ENCODE peak calls at places on chromosomes 1 and 21, in nine cellular contexts. W, A, F, P, I, M, R, Q and D are unnamed samples.
A peak's percentile ranks its signal among the peaks of the same experiment; 100 is the strongest.

GRCh38 chr1:179251675-179252074 is 22.2 kb upstream of the ABL2 start:
- DNase-seq in W (no peak), A (peak; percentile 44), F (no peak), P (peak; percentile 60), I (no peak), M (peak; percentile 38), R (peak; percentile 74), Q (no peak), D (no peak)

GRCh38 chr1:186152227-186152944 is 222.7 kb downstream of the TPR start:
- DNase-seq in W (no peak), A (no peak), F (no peak), P (peak; percentile 80), I (no peak), M (peak; percentile 83), R (peak; percentile 65), Q (no peak), D (peak; percentile 27)

GRCh38 chr1:29506678-29507225 is 270.4 kb downstream of the PTPRU start:
- DNase-seq in W (no peak), A (no peak), F (peak; percentile 29), P (no peak), I (no peak), M (no peak), R (no peak), Q (no peak), D (no peak)

GRCh38 chr1:240093120-240093961 is 1.7 kb downstream of the FMN2 start:
- DNase-seq in W (no peak), A (no peak), F (no peak), P (peak; percentile 70), I (peak; percentile 15), M (peak; percentile 25), R (no peak), Q (no peak), D (no peak)

GRCh38 chr21:45888361-45889009 is 93.1 kb upstream of the COL6A1 start:
- DNase-seq in W (no peak), A (no peak), F (no peak), P (no peak), I (no peak), M (no peak), R (no peak), Q (no peak), D (no peak)

GRCh38 chr1:76130992-76131391 is 56.4 kb downstream of the ST6GALNAC3 start:
- DNase-seq in W (no peak), A (no peak), F (no peak), P (no peak), I (no peak), M (no peak), R (no peak), Q (no peak), D (no peak)

GRCh38 chr1:216670118-216670870 is 52.9 kb downstream of the ESRRG start:
- DNase-seq in W (no peak), A (no peak), F (no peak), P (peak; percentile 69), I (no peak), M (no peak), R (peak; percentile 6), Q (no peak), D (peak; percentile 21)

GRCh38 chr1:6041432-6042062 is 4.1 kb upstream of the KCNAB2 start:
- DNase-seq in W (no peak), A (peak; percentile 70), F (no peak), P (peak; percentile 50), I (no peak), M (peak; percentile 16), R (peak; percentile 22), Q (no peak), D (no peak)

GRCh38 chr1:230153655-230154296 is 86.7 kb downstream of the GALNT2 start:
- DNase-seq in W (no peak), A (no peak), F (no peak), P (peak; percentile 92), I (peak; percentile 45), M (no peak), R (peak; percentile 98), Q (peak; percentile 39), D (peak; percentile 31)

DNA sequence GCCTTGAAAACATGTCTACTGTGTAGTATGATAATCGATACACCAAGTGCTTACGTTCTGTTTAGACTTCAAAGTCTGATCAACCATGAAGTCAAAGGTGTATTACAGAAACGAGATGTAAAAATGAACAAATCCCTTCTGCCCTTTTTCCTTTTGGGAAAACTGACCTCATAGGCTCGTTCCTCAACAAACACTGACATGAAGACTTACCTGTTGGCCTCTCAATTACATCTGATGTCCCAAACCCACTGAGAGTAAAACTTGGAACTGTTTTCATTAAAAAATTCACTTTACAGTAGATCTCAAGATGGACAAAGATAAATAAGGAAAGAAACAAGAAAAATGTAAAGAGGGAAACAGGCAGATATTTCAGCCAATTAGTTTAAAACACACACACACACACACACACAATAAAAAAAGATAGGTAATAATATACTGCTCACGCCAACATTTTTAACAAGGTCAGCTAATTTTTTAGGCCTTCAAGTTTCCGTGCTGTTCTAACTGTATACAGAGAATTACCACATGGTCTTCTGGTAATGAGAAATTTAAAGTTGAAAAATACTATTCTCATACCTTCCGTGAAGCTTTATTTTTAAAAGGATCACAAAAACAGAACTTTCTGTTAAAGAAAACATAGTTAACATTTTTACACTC is 2.1 kb downstream of the HMGN1 start:
- DNase-seq in W (no peak), A (no peak), F (no peak), P (no peak), I (no peak), M (no peak), R (no peak), Q (no peak), D (no peak)
- H3K4me3 ChIP-seq in W (no peak overlapping the region), A (peak overlapping the region; percentile 81), F (no peak overlapping the region), P (peak overlapping the region; percentile 96), I (peak overlapping the region; percentile 50), M (peak overlapping the region; percentile 92), R (peak overlapping the region; percentile 77), Q (peak overlapping the region; percentile 82), D (peak overlapping the region; percentile 97)

GRCh38 chr1:66335125-66335524 is 198.8 kb upstream of the SGIP1 start:
- DNase-seq in W (no peak), A (no peak), F (no peak), P (no peak), I (no peak), M (no peak), R (no peak), Q (no peak), D (no peak)
- H3K4me3 ChIP-seq in W (peak overlapping the region; percentile 63), A (no peak overlapping the region), F (peak overlapping the region; percentile 52), P (no peak overlapping the region), I (no peak overlapping the region), M (no peak overlapping the region), R (peak overlapping the region; percentile 62), Q (peak overlapping the region; percentile 71), D (no peak overlapping the region)

GRCh38 chr1:85583355-85584263 is 3.0 kb downstream of the CCN1 start:
- DNase-seq in W (no peak), A (no peak), F (no peak), P (no peak), I (no peak), M (no peak), R (peak; percentile 77), Q (no peak), D (no peak)
- H3K4me3 ChIP-seq in W (peak overlapping the region; percentile 91), A (no peak overlapping the region), F (peak overlapping the region; percentile 84), P (peak overlapping the region; percentile 91), I (no peak overlapping the region), M (peak overlapping the region; percentile 97), R (peak overlapping the region; percentile 94), Q (no peak overlapping the region), D (peak overlapping the region; percentile 100)

GRCh38 chr1:235892080-235892670 is 25.5 kb upstream of the LYST start:
- DNase-seq in W (no peak), A (no peak), F (no peak), P (no peak), I (no peak), M (no peak), R (no peak), Q (no peak), D (no peak)

GRCh38 chr1:235883261-235883927 is 16.7 kb upstream of the LYST start:
- DNase-seq in W (peak; percentile 57), A (no peak), F (peak; percentile 94), P (peak; percentile 90), I (peak; percentile 95), M (peak; percentile 89), R (peak; percentile 89), Q (peak; percentile 77), D (peak; percentile 90)

GRCh38 chr1:235888119-235888643 is 21.5 kb upstream of the LYST start:
- DNase-seq in W (no peak), A (no peak), F (no peak), P (no peak), I (no peak), M (no peak), R (no peak), Q (no peak), D (no peak)

GRCh38 chr1:235885654-235886238 is 19.0 kb upstream of the LYST start:
- DNase-seq in W (no peak), A (no peak), F (no peak), P (no peak), I (no peak), M (no peak), R (no peak), Q (no peak), D (no peak)

GRCh38 chr1:235887676-235888075 is 21.0 kb upstream of the LYST start:
- DNase-seq in W (no peak), A (no peak), F (no peak), P (no peak), I (no peak), M (no peak), R (no peak), Q (no peak), D (no peak)
- H3K4me3 ChIP-seq in W (no peak overlapping the region), A (no peak overlapping the region), F (no peak overlapping the region), P (no peak overlapping the region), I (no peak overlapping the region), M (no peak overlapping the region), R (no peak overlapping the region), Q (no peak overlapping the region), D (no peak overlapping the region)

DNA sequence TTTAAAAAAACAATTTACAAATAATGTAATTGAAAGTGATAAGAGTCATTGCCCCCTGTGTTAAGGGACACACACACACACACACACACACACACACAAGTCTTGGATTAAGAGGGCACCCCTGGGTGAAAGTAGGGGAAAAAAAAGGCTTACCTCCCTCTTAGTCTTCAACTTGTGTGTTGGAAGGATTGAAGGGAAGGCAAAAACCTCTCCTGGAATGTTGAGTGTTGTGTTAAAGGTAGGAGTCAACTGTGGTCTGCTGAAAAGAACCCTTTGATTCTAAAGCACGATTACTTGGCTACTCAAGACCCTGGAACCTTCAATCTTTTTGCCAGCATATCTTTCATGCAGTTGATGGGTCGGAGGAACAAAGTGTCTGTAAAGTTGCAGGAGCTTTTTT is 6.4 kb downstream of the PBX1 start:
- DNase-seq in W (no peak), A (no peak), F (no peak), P (no peak), I (no peak), M (no peak), R (no peak), Q (no peak), D (no peak)
- H3K4me3 ChIP-seq in W (peak overlapping the region; percentile 94), A (no peak overlapping the region), F (peak overlapping the region; percentile 72), P (peak overlapping the region; percentile 69), I (no peak overlapping the region), M (no peak overlapping the region), R (peak overlapping the region; percentile 85), Q (peak overlapping the region; percentile 89), D (no peak overlapping the region)